ENCODE peak calls at places on chromosomes 6 and 20, in ten cellular contexts. Z, P, W, L, Q, K, N, S, O and D are unnamed samples.

GRCh38 chr20:50982372-50982771 is 23.8 kb downstream of the MOCS3 start:
- DNase-seq in Z (no peak), P (peak), W (no peak), L (no peak), Q (no peak), K (peak), N (no peak), S (no peak), O (no peak), D (peak)

GRCh38 chr6:77463881-77464867 is 883 bp upstream of the HTR1B start:
- DNase-seq in Z (no peak), P (no peak), W (no peak), L (no peak), Q (no peak), K (no peak), N (peak), S (no peak), O (no peak), D (no peak)

GRCh38 chr6:105909084-105909483 is 177.1 kb upstream of the PRDM1 start:
- DNase-seq in Z (no peak), P (no peak), W (no peak), L (no peak), Q (no peak), K (no peak), N (no peak), S (no peak), O (no peak), D (no peak)

GRCh38 chr6:56890683-56891429 is 64.1 kb upstream of the BEND6 start:
- DNase-seq in Z (no peak), P (peak), W (no peak), L (no peak), Q (no peak), K (peak), N (no peak), S (no peak), O (no peak), D (peak)

GRCh38 chr20:48630342-48631075 is 197.3 kb downstream of the PREX1 start:
- DNase-seq in Z (no peak), P (no peak), W (no peak), L (no peak), Q (no peak), K (no peak), N (no peak), S (no peak), O (no peak), D (no peak)

GRCh38 chr20:61812771-61813485 is 252.8 kb downstream of the TAF4 start:
- DNase-seq in Z (no peak), P (no peak), W (no peak), L (no peak), Q (no peak), K (no peak), N (no peak), S (no peak), O (no peak), D (no peak)

GRCh38 chr20:64163776-64164122 is 503 bp upstream of the MYT1 start:
- DNase-seq in Z (no peak), P (no peak), W (no peak), L (no peak), Q (no peak), K (no peak), N (no peak), S (no peak), O (no peak), D (no peak)

GRCh38 chr20:63416631-63417030 is 55.5 kb upstream of the CHRNA4 start:
- DNase-seq in Z (no peak), P (no peak), W (no peak), L (no peak), Q (no peak), K (no peak), N (no peak), S (no peak), O (no peak), D (no peak)

GRCh38 chr6:10510592-10511367 is 10.4 kb upstream of the GCNT2 start:
- DNase-seq in Z (peak), P (no peak), W (no peak), L (peak), Q (no peak), K (no peak), N (peak), S (peak), O (no peak), D (no peak)

GRCh38 chr20:19785173-19785799 is 27.2 kb downstream of the RIN2 start:
- DNase-seq in Z (no peak), P (peak), W (no peak), L (no peak), Q (no peak), K (no peak), N (no peak), S (no peak), O (no peak), D (peak)

GRCh38 chr6:163401039-163401885 is 13.3 kb upstream of the QKI start:
- DNase-seq in Z (no peak), P (no peak), W (no peak), L (no peak), Q (no peak), K (no peak), N (no peak), S (no peak), O (no peak), D (no peak)

GRCh38 chr20:32972181-32973076 is 31.8 kb downstream of the SUN5 start:
- DNase-seq in Z (peak), P (no peak), W (peak), L (peak), Q (peak), K (no peak), N (no peak), S (no peak), O (peak), D (no peak)

GRCh38 chr6:101281266-101281665 is 112.2 kb upstream of the GRIK2 start:
- DNase-seq in Z (no peak), P (no peak), W (no peak), L (no peak), Q (no peak), K (no peak), N (no peak), S (no peak), O (no peak), D (no peak)

GRCh38 chr6:54118117-54118516 is 6.9 kb downstream of the MLIP start:
- DNase-seq in Z (no peak), P (no peak), W (no peak), L (no peak), Q (no peak), K (no peak), N (no peak), S (no peak), O (no peak), D (no peak)

GRCh38 chr20:2290486-2290885 is 5.3 kb upstream of the TGM3 start:
- DNase-seq in Z (no peak), P (no peak), W (no peak), L (no peak), Q (no peak), K (no peak), N (no peak), S (no peak), O (no peak), D (no peak)

GRCh38 chr20:45355209-45355608 is 7.0 kb upstream of the SDC4 start:
- DNase-seq in Z (no peak), P (no peak), W (no peak), L (no peak), Q (no peak), K (no peak), N (no peak), S (no peak), O (no peak), D (peak)

GRCh38 chr20:48131581-48131980 is 346.3 kb upstream of the SULF2 start:
- DNase-seq in Z (no peak), P (no peak), W (no peak), L (no peak), Q (no peak), K (no peak), N (no peak), S (no peak), O (no peak), D (peak)

GRCh38 chr6:113959235-113959634 is 11.7 kb downstream of the HDAC2 start:
- DNase-seq in Z (no peak), P (no peak), W (no peak), L (no peak), Q (no peak), K (no peak), N (no peak), S (no peak), O (no peak), D (no peak)

GRCh38 chr6:95242560-95242959 is 334.8 kb upstream of the MANEA start:
- DNase-seq in Z (no peak), P (no peak), W (no peak), L (no peak), Q (no peak), K (no peak), N (no peak), S (no peak), O (no peak), D (no peak)

GRCh38 chr6:32126880-32127279 is 1.2 kb downstream of the ATF6B start:
- DNase-seq in Z (no peak), P (no peak), W (no peak), L (no peak), Q (no peak), K (no peak), N (no peak), S (no peak), O (no peak), D (no peak)

GRCh38 chr6:126033696-126034095 is 47.4 kb downstream of the TRMT11 start:
- DNase-seq in Z (no peak), P (peak), W (no peak), L (peak), Q (no peak), K (peak), N (no peak), S (no peak), O (no peak), D (peak)